ENCODE peak calls at places on chromosomes 12 and 14, in five cellular contexts. F is HS-5, U is HL-60, I is NAMALWA, N is suprapubic skin. C is an unnamed sample.

GRCh38 chr12:88325828-88326214 is 183.7 kb downstream of the TMTC3 start:
- DNase-seq in F (no peak), U (no peak), I (no peak), N (no peak), C (no peak)

GRCh38 chr12:23949212-23950010 is at the start of gene SOX5:
- DNase-seq in F (no peak), U (no peak), I (peak; percentile 9), N (no peak), C (no peak)

GRCh38 chr14:103802353-103802752 is 45.0 kb downstream of the PPP1R13B start:
- DNase-seq in F (no peak), U (no peak), I (no peak), N (no peak), C (no peak)

GRCh38 chr12:29562167-29562776 is 64.8 kb upstream of the OVCH1 start:
- DNase-seq in F (peak; percentile 28), U (no peak), I (no peak), N (no peak), C (no peak)

GRCh38 chr14:90545966-90546751 is 149.3 kb downstream of the CALM1 start:
- DNase-seq in F (no peak), U (no peak), I (no peak), N (no peak), C (peak; percentile 66)

GRCh38 chr12:125983784-125984510 is 918.7 kb downstream of the AACS start:
- DNase-seq in F (no peak), U (no peak), I (no peak), N (no peak), C (no peak)

GRCh38 chr14:78172428-78172827 is 2.3 kb downstream of the NRXN3 start:
- DNase-seq in F (no peak), U (no peak), I (no peak), N (no peak), C (no peak)

GRCh38 chr14:56125772-56126411 is 7.7 kb downstream of the PELI2 start:
- DNase-seq in F (no peak), U (no peak), I (no peak), N (no peak), C (no peak)

GRCh38 chr14:80978403-80978802 is 23.0 kb downstream of the TSHR start:
- DNase-seq in F (no peak), U (no peak), I (no peak), N (no peak), C (no peak)

GRCh38 chr14:68282479-68283377 is 463.1 kb downstream of the RAD51B start:
- DNase-seq in F (no peak), U (no peak), I (peak; percentile 60), N (no peak), C (no peak)

GRCh38 chr12:130838284-130838950 is 633 bp downstream of the STX2 start:
- DNase-seq in F (no peak), U (no peak), I (peak; percentile 41), N (no peak), C (no peak)

GRCh38 chr14:35229495-35230089 is 62.6 kb upstream of the PSMA6 start:
- DNase-seq in F (no peak), U (no peak), I (peak; percentile 48), N (no peak), C (no peak)

GRCh38 chr12:108770269-108770829 is 39.0 kb upstream of the CORO1C start:
- DNase-seq in F (no peak), U (no peak), I (no peak), N (no peak), C (no peak)

GRCh38 chr12:96401061-96401871 is 1.0 kb upstream of the CDK17 start:
- DNase-seq in F (peak; percentile 71), U (peak; percentile 13), I (peak; percentile 93), N (no peak), C (no peak)

GRCh38 chr14:96783306-96784224 is 13.6 kb upstream of the VRK1 start:
- DNase-seq in F (no peak), U (peak; percentile 96), I (no peak), N (no peak), C (no peak)

GRCh38 chr12:52411806-52412205 is 5.7 kb upstream of the KRT82 start:
- DNase-seq in F (no peak), U (no peak), I (no peak), N (no peak), C (no peak)

GRCh38 chr12:117007618-117008017 is 91.6 kb downstream of the TESC start:
- DNase-seq in F (no peak), U (no peak), I (no peak), N (no peak), C (no peak)

GRCh38 chr14:103541494-103541943 is 12.5 kb downstream of the TRMT61A start:
- DNase-seq in F (no peak), U (no peak), I (no peak), N (no peak), C (no peak)

GRCh38 chr12:69726922-69727321 is 11.7 kb upstream of the RAB3IP start:
- DNase-seq in F (no peak), U (no peak), I (no peak), N (no peak), C (no peak)

GRCh38 chr14:74539503-74539902 is 45.9 kb downstream of the ISCA2 start:
- DNase-seq in F (no peak), U (no peak), I (no peak), N (no peak), C (no peak)

GRCh38 chr12:31363416-31363809 is 37.5 kb upstream of the SINHCAF start:
- DNase-seq in F (no peak), U (peak; percentile 3), I (no peak), N (no peak), C (no peak)

GRCh38 chr12:6943387-6943718 is 263 bp upstream of the RNU7-1 start:
- DNase-seq in F (no peak), U (peak; percentile 85), I (peak; percentile 97), N (no peak), C (peak; percentile 50)

GRCh38 chr12:82414926-82415325 is 56.6 kb downstream of the METTL25 start:
- DNase-seq in F (no peak), U (no peak), I (no peak), N (no peak), C (no peak)

GRCh38 chr12:38886064-38886463 is 19.3 kb downstream of the CPNE8 start:
- DNase-seq in F (peak; percentile 58), U (no peak), I (no peak), N (no peak), C (no peak)

GRCh38 chr12:120639771-120640721 is at the start of gene CABP1:
- DNase-seq in F (no peak), U (no peak), I (peak; percentile 82), N (no peak), C (no peak)

GRCh38 chr14:77457115-77457521 is 283 bp downstream of the VIPAS39 start:
- DNase-seq in F (no peak), U (no peak), I (no peak), N (no peak), C (no peak)

GRCh38 chr12:108440736-108441135 is 74.3 kb upstream of the FICD start:
- DNase-seq in F (no peak), U (no peak), I (no peak), N (no peak), C (no peak)

GRCh38 chr12:11652351-11653040 is 3.0 kb downstream of the ETV6 start:
- DNase-seq in F (no peak), U (peak; percentile 82), I (peak; percentile 75), N (no peak), C (no peak)